ENCODE peak calls at places on chromosomes 2 and 18, in ten cellular contexts. L, Y, I, F, O, G, U, E, C and D are unnamed samples.

GRCh38 chr2:177188482-177189469 is 23.8 kb upstream of the HNRNPA3 start:
- DNase-seq in I (no peak), F (no peak), O (no peak), E (no peak), U (no peak), L (no peak), Y (no peak), G (no peak), C (no peak), D (no peak)

GRCh38 chr18:32930695-32931301 is 158.0 kb upstream of the KLHL14 start:
- DNase-seq in Y (peak; percentile 58), U (no peak), G (peak; percentile 49), I (no peak), E (no peak), O (peak; percentile 60), L (no peak), C (no peak), F (no peak), D (no peak)

GRCh38 chr2:32772623-32773221 is 144.9 kb downstream of the TTC27 start:
- DNase-seq in O (peak; percentile 76), G (peak; percentile 79), I (no peak), E (no peak), Y (peak; percentile 75), F (no peak), C (no peak), L (no peak), U (no peak), D (no peak)

GRCh38 chr18:4106407-4107033 is 348.6 kb downstream of the DLGAP1 start:
- DNase-seq in F (peak; percentile 37), G (peak; percentile 85), E (peak; percentile 34), U (peak; percentile 92), L (peak; percentile 34), I (no peak), Y (peak; percentile 34), C (peak; percentile 64), O (peak; percentile 52), D (no peak)

GRCh38 chr2:191885650-191886049 is 38.8 kb upstream of the CAVIN2 start:
- DNase-seq in E (no peak), L (no peak), F (no peak), O (no peak), U (no peak), Y (no peak), I (no peak), C (no peak), G (no peak), D (no peak)

GRCh38 chr18:63683890-63684289 is 18.9 kb upstream of the SERPINB11 start:
- DNase-seq in L (no peak), E (no peak), O (peak; percentile 15), G (no peak), I (no peak), C (no peak), F (no peak), Y (no peak), U (no peak), D (no peak)

GRCh38 chr2:224901121-224901676 is 141.1 kb downstream of the DOCK10 start:
- DNase-seq in I (no peak), C (no peak), U (no peak), F (no peak), G (no peak), Y (no peak), O (no peak), E (no peak), L (no peak), D (no peak)

GRCh38 chr18:59265246-59266018 is 7.8 kb downstream of the RAX start:
- DNase-seq in Y (peak; percentile 66), G (peak; percentile 88), O (no peak), L (no peak), C (no peak), E (no peak), U (no peak), I (no peak), F (no peak), D (peak; percentile 85)

DNA sequence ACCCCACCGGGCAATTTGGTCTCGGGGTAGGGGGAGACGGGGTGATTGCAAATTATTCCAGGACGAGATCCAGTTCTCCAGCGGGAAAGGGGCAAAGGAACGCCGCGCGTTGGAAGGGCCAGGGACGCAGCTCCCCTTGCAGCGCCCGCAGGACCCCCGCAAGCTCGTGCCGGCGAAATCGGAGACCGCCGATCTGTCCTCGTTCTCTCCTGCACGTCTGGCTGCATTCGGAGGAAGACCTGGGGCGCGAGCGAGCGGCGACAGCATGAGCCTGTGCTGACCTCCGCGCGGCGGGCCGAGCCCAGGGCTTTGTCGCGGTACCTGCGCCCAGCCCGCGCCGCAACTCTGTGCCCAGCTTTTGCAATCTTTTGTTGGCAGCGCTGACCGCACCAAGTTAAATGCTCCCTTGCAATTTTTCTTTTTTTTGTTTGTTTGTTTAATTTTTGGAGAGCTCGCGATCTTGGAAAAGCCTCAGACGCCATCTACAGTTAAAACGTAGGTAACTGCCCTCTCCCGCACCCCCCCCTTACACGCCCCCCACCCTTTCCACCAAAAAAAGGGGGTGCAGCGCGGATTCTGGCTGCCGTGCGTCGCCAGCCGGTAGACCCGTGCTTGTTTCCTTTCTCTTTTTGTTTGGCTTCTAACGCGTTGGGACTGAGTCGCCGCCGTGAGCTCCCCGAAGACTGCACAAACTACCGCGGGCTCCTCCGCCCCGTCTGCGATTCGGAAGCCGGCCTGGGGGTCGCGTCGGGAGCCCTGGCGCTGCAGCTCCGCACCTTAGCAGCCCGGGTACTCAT is 653 bp downstream of the TRIB2 start:
- DNase-seq in O (peak; percentile 61), E (peak; percentile 41), Y (peak; percentile 85), L (peak; percentile 62), U (peak; percentile 83), I (peak; percentile 90), C (peak; percentile 78), G (peak; percentile 88), F (peak; percentile 65), D (peak; percentile 90)
- H3K4me1 ChIP-seq in O (peaks cover 16% of the 10 kb centered on the region), E (peaks cover 44% of the 10 kb centered on the region), Y (peaks cover 42% of the 10 kb centered on the region), L (peaks cover 39% of the 10 kb centered on the region), U (peaks cover 32% of the 10 kb centered on the region), I (peaks cover 8% of the 10 kb centered on the region), C (no peaks in the 10 kb centered on the region), G (peaks cover 27% of the 10 kb centered on the region), F (peaks cover 40% of the 10 kb centered on the region), D (peaks cover 44% of the 10 kb centered on the region)

DNA sequence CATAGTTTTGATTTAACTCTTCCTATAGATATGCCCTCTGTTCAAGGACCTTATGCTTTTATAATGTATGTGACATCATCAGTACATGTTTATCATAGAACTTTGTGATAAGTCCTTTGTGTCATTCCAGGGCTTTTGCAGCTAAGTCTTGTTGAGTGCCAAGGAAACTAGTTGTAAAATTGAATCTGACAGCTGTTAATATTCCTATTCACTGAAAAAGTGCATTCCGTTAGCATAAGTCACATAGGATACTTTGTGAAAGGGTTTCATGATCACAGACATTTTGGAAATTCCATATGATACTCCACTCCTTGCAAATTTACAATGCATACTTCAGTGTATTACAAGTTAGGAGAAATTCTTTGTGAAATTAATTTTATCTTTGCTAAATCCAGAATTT is 503.4 kb downstream of the CCDC85A start:
- DNase-seq in F (no peak), E (no peak), G (no peak), U (no peak), Y (no peak), L (no peak), O (no peak), C (no peak), I (no peak), D (no peak)
- H3K4me1 ChIP-seq in F (no peaks in the 10 kb centered on the region), E (no peaks in the 10 kb centered on the region), G (peaks cover 7% of the 10 kb centered on the region), U (no peaks in the 10 kb centered on the region), Y (no peaks in the 10 kb centered on the region), L (no peaks in the 10 kb centered on the region), O (no peaks in the 10 kb centered on the region), C (no peaks in the 10 kb centered on the region), I (no peaks in the 10 kb centered on the region), D (no peaks in the 10 kb centered on the region)

GRCh38 chr2:88179228-88179679 is 9.1 kb downstream of the THNSL2 start:
- DNase-seq in O (no peak), G (no peak), F (no peak), L (no peak), Y (no peak), C (no peak), U (no peak), I (no peak), E (no peak), D (no peak)

GRCh38 chr2:88177556-88177955 is 7.4 kb downstream of the THNSL2 start:
- DNase-seq in I (no peak), C (no peak), O (no peak), E (no peak), Y (no peak), L (no peak), G (no peak), U (no peak), F (no peak), D (no peak)

GRCh38 chr2:88181511-88181910 is 11.4 kb downstream of the THNSL2 start:
- DNase-seq in C (no peak), E (no peak), I (no peak), L (no peak), Y (no peak), G (no peak), U (no peak), F (no peak), O (no peak), D (no peak)

GRCh38 chr2:88182721-88183120 is 12.6 kb downstream of the THNSL2 start:
- DNase-seq in Y (no peak), O (no peak), C (no peak), U (no peak), G (no peak), F (no peak), I (no peak), L (no peak), E (no peak), D (no peak)

DNA sequence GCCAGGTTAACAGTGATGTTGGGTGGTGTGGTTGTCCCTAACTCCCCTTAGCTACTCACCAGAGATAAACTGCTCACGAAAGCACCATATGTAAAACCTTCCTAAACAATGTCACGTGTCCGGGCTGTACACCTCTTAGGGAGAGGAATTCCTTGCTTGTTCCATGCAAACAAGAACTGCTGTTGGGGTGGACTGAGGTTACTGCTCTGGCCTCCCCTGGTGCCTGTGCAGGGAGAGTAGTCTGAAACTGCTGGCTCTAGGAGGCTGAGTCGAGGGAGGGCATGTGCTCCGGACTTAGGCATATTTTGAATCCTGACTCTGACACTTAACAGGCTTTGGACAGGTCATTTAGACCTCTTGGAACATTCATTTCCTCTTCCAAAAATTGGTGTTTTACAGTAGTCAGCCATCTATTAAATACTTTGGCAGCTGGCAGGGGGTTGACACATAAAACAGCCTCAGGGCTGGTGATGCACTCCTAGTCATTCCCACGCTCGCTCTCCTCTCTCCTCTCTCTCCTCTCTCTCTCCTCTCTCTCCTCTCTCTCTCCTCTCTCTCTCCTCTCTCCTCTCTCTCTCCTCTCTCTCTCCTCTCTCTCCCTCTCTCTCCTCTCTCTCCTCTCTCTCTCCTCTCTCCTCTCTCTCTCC is 10.6 kb downstream of the THNSL2 start:
- DNase-seq in Y (no peak), U (no peak), O (peak; percentile 2), I (no peak), E (no peak), F (no peak), L (no peak), G (no peak), C (no peak), D (peak; percentile 54)
- H3K4me1 ChIP-seq in Y (no peaks in the 10 kb centered on the region), U (no peaks in the 10 kb centered on the region), O (no peaks in the 10 kb centered on the region), I (peaks cover 4% of the 10 kb centered on the region), E (peaks cover 11% of the 10 kb centered on the region), F (peaks cover 22% of the 10 kb centered on the region), L (no peaks in the 10 kb centered on the region), G (no peaks in the 10 kb centered on the region), C (no peaks in the 10 kb centered on the region), D (no peaks in the 10 kb centered on the region)

GRCh38 chr2:144237845-144238637 is 281.9 kb downstream of the ZEB2 start:
- DNase-seq in U (no peak), I (no peak), F (no peak), C (no peak), O (no peak), Y (no peak), E (no peak), G (no peak), L (peak; percentile 35), D (no peak)

GRCh38 chr2:144239306-144239705 is 280.6 kb downstream of the ZEB2 start:
- DNase-seq in F (no peak), E (no peak), O (no peak), Y (no peak), U (no peak), G (no peak), C (no peak), L (no peak), I (no peak), D (no peak)

GRCh38 chr2:144240656-144241339 is 279.1 kb downstream of the ZEB2 start:
- DNase-seq in F (no peak), G (peak; percentile 43), E (no peak), Y (no peak), C (no peak), L (no peak), I (no peak), U (no peak), O (no peak), D (no peak)

GRCh38 chr2:144241801-144242200 is 278.1 kb downstream of the ZEB2 start:
- DNase-seq in Y (no peak), E (no peak), O (no peak), C (no peak), I (no peak), G (no peak), U (no peak), F (no peak), L (no peak), D (no peak)

GRCh38 chr2:144239726-144240125 is 280.2 kb downstream of the ZEB2 start:
- DNase-seq in Y (no peak), I (no peak), C (no peak), U (no peak), E (no peak), L (no peak), G (no peak), O (no peak), F (no peak), D (no peak)
- H3K4me1 ChIP-seq in Y (peaks cover 7% of the 10 kb centered on the region), I (peaks cover 9% of the 10 kb centered on the region), C (no peaks in the 10 kb centered on the region), U (no peaks in the 10 kb centered on the region), E (peaks cover 18% of the 10 kb centered on the region), L (peaks cover 14% of the 10 kb centered on the region), G (peaks cover 28% of the 10 kb centered on the region), O (no peaks in the 10 kb centered on the region), F (peaks cover 24% of the 10 kb centered on the region), D (no peaks in the 10 kb centered on the region)